ENCODE peak calls at places on chromosomes 7 and 10, in seven cellular contexts. F is endothelial cell; B is activated CD4-positive, alpha-beta T cell treated with anti-CD3 and anti-CD28 coated beads, Interleukin-2, amount 50 U/mL, for 48 hours; K is NCI-H69; R is hippocampal formation; J is cardiac muscle cell; S is MCF 10A. C is an unnamed sample.
A peak's percentile ranks its signal among the peaks of the same experiment; 100 is the strongest.

GRCh38 chr10:26890956-26891355 is 30.2 kb upstream of the ABI1 start:
- DNase-seq in R (no peak), J (peak; percentile 81), B (peak; percentile 53), K (peak; percentile 64), S (peak; percentile 70), F (peak; percentile 71), C (peak; percentile 82)

GRCh38 chr7:24718977-24719491 is 38.2 kb downstream of the GSDME start:
- DNase-seq in J (no peak), B (no peak), S (no peak), F (no peak), K (peak; percentile 75), R (no peak), C (no peak)

GRCh38 chr10:77350711-77351119 is 286.9 kb downstream of the KCNMA1 start:
- DNase-seq in K (peak; percentile 30), R (no peak), J (peak; percentile 97), B (peak; percentile 1), F (no peak), S (peak; percentile 98), C (peak; percentile 100)

GRCh38 chr7:70583965-70584883 is 547.7 kb upstream of the GALNT17 start:
- DNase-seq in J (no peak), S (no peak), R (no peak), K (peak; percentile 89), B (no peak), F (no peak), C (no peak)

GRCh38 chr10:79106251-79106650 is 37.5 kb downstream of the ZMIZ1 start:
- DNase-seq in K (no peak), B (no peak), J (no peak), S (no peak), R (no peak), F (no peak), C (no peak)

GRCh38 chr10:93074597-93075368 is 1.1 kb downstream of the CYP26A1 start:
- DNase-seq in K (no peak), B (no peak), F (no peak), J (no peak), S (no peak), R (no peak), C (no peak)

GRCh38 chr7:82362129-82362528 is 81.4 kb downstream of the CACNA2D1 start:
- DNase-seq in K (peak; percentile 73), S (no peak), B (no peak), F (no peak), R (no peak), J (peak; percentile 48), C (no peak)

GRCh38 chr10:53223846-53224245 is 451.3 kb upstream of the MBL2 start:
- DNase-seq in B (no peak), J (no peak), F (no peak), S (no peak), K (peak; percentile 94), R (no peak), C (no peak)

GRCh38 chr10:18822156-18822555 is 162.9 kb downstream of the ARL5B start:
- DNase-seq in B (no peak), S (peak; percentile 69), F (peak; percentile 51), R (no peak), J (peak; percentile 9), K (no peak), C (peak; percentile 16)

GRCh38 chr10:119189811-119190282 is 11.2 kb upstream of the PRDX3 start:
- DNase-seq in R (peak; percentile 26), J (peak; percentile 95), S (no peak), B (no peak), F (no peak), K (no peak), C (no peak)

GRCh38 chr10:107364872-107365271 is 200.4 kb upstream of the SORCS1 start:
- DNase-seq in K (no peak), S (no peak), B (no peak), R (no peak), J (no peak), F (no peak), C (no peak)

C was measured in PC-3.